ENCODE peak calls at places on chromosomes 2 and 18, in five cellular contexts. One of them, this sample, is unnamed.

GRCh38 chr2:16012029-16012596 is 71.8 kb downstream of the MYCN start:
- DNase-seq in sigmoid colon: no peak
- DNase-seq in right atrium auricular region: no peak
- DNase-seq in heart left ventricle: no peak
- DNase-seq in HCT116: no peak
- DNase-seq in this sample: no peak

GRCh38 chr18:36378194-36378593 is 80.7 kb downstream of the FHOD3 start:
- DNase-seq in right atrium auricular region: no peak
- DNase-seq in sigmoid colon: no peak
- DNase-seq in heart left ventricle: no peak
- DNase-seq in HCT116: no peak
- DNase-seq in this sample: no peak

GRCh38 chr2:16218651-16219050 is 278.3 kb downstream of the MYCN start:
- DNase-seq in sigmoid colon: no peak
- DNase-seq in heart left ventricle: no peak
- DNase-seq in right atrium auricular region: no peak
- DNase-seq in HCT116: peak; percentile 3
- DNase-seq in this sample: no peak

GRCh38 chr2:28160986-28161425 is 231.7 kb upstream of the FOSL2 start:
- DNase-seq in HCT116: no peak
- DNase-seq in right atrium auricular region: no peak
- DNase-seq in heart left ventricle: no peak
- DNase-seq in sigmoid colon: no peak
- DNase-seq in this sample: no peak

GRCh38 chr2:126085396-126085795 is 570.6 kb upstream of the GYPC start:
- DNase-seq in heart left ventricle: no peak
- DNase-seq in sigmoid colon: no peak
- DNase-seq in right atrium auricular region: no peak
- DNase-seq in HCT116: no peak
- DNase-seq in this sample: no peak

GRCh38 chr2:6535572-6535971 is 330.1 kb downstream of the CMPK2 start:
- DNase-seq in sigmoid colon: no peak
- DNase-seq in right atrium auricular region: no peak
- DNase-seq in HCT116: no peak
- DNase-seq in heart left ventricle: no peak
- DNase-seq in this sample: no peak

GRCh38 chr2:149329470-149330126 is 789 bp upstream of the LYPD6 start:
- DNase-seq in sigmoid colon: peak; percentile 66
- DNase-seq in heart left ventricle: peak; percentile 47
- DNase-seq in HCT116: peak; percentile 53
- DNase-seq in right atrium auricular region: peak; percentile 59
- DNase-seq in this sample: no peak

GRCh38 chr2:158914066-158914465 is 54.4 kb upstream of the TANC1 start:
- DNase-seq in HCT116: no peak
- DNase-seq in heart left ventricle: no peak
- DNase-seq in sigmoid colon: no peak
- DNase-seq in right atrium auricular region: no peak
- DNase-seq in this sample: no peak

GRCh38 chr2:55051026-55051866 is 995 bp upstream of the RTN4 start:
- DNase-seq in heart left ventricle: peak; percentile 62
- DNase-seq in sigmoid colon: peak; percentile 94
- DNase-seq in HCT116: peak; percentile 99
- DNase-seq in right atrium auricular region: peak; percentile 89
- DNase-seq in this sample: no peak

GRCh38 chr2:3421053-3421452 is 41.6 kb downstream of the TRAPPC12 start:
- DNase-seq in right atrium auricular region: no peak
- DNase-seq in HCT116: no peak
- DNase-seq in sigmoid colon: no peak
- DNase-seq in heart left ventricle: no peak
- DNase-seq in this sample: no peak

GRCh38 chr2:71614976-71615768 is 161.8 kb downstream of the DYSF start:
- DNase-seq in sigmoid colon: peak; percentile 96
- DNase-seq in heart left ventricle: peak; percentile 95
- DNase-seq in HCT116: no peak
- DNase-seq in right atrium auricular region: peak; percentile 92
- DNase-seq in this sample: no peak
- H3K27ac ChIP-seq in sigmoid colon: peak overlapping the region; percentile 66
- H3K27ac ChIP-seq in heart left ventricle: peak overlapping the region; percentile 96
- H3K27ac ChIP-seq in HCT116: no peak overlapping the region
- H3K27ac ChIP-seq in right atrium auricular region: peak overlapping the region; percentile 86
- H3K27ac ChIP-seq in this sample: peak overlapping the region; percentile 67

GRCh38 chr2:46779447-46779941 is 136.1 kb downstream of the MCFD2 start:
- DNase-seq in heart left ventricle: no peak
- DNase-seq in right atrium auricular region: no peak
- DNase-seq in HCT116: no peak
- DNase-seq in sigmoid colon: no peak
- DNase-seq in this sample: no peak

GRCh38 chr2:46781468-46782189 is 134.0 kb downstream of the MCFD2 start:
- DNase-seq in heart left ventricle: no peak
- DNase-seq in HCT116: no peak
- DNase-seq in sigmoid colon: no peak
- DNase-seq in right atrium auricular region: no peak
- DNase-seq in this sample: no peak

GRCh38 chr2:46778516-46778915 is 137.1 kb downstream of the MCFD2 start:
- DNase-seq in sigmoid colon: no peak
- DNase-seq in right atrium auricular region: no peak
- DNase-seq in heart left ventricle: peak; percentile 46
- DNase-seq in HCT116: no peak
- DNase-seq in this sample: no peak

GRCh38 chr2:46780411-46780800 is 135.2 kb downstream of the MCFD2 start:
- DNase-seq in HCT116: no peak
- DNase-seq in right atrium auricular region: no peak
- DNase-seq in sigmoid colon: peak; percentile 88
- DNase-seq in heart left ventricle: peak; percentile 73
- DNase-seq in this sample: no peak

DNA sequence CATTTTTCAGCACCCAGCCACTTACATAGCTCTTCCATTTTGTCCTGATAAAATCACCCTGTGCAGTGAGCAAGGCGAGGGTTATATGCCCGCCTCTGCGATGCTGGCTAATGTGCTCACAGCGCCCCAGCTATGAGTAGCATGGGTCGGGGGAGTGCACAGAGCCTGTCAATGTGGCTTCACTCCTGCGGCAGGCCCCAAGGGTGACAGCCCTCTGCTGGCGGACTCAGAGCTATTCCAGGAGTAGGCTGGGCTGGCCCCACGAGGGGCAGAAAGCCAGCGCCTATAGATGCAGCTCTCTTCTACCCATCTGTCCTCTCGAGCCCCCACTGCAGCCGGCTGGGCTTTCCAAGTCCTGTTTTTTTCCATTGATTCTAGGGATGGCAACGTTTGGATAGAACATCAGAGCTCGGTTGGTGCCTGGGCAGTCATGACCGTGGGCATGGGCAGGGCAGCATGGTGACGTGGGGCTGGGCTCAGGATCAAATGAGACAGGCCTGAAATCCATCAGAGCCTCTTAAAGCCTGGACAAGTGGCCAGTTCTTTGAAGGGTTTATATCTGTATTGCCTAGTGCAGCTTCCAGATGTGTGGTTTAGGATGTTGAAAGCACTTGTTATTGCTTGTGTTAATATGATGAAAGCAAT is 134.7 kb downstream of the MCFD2 start:
- DNase-seq in heart left ventricle: peak; percentile 73
- DNase-seq in right atrium auricular region: no peak
- DNase-seq in HCT116: no peak
- DNase-seq in sigmoid colon: peak; percentile 91
- DNase-seq in this sample: no peak
- H3K4me3 ChIP-seq in heart left ventricle: no peak overlapping the region
- H3K4me3 ChIP-seq in right atrium auricular region: no peak overlapping the region
- H3K4me3 ChIP-seq in HCT116: no peak overlapping the region
- H3K4me3 ChIP-seq in sigmoid colon: no peak overlapping the region
- H3K4me3 ChIP-seq in this sample: no peak overlapping the region

DNA sequence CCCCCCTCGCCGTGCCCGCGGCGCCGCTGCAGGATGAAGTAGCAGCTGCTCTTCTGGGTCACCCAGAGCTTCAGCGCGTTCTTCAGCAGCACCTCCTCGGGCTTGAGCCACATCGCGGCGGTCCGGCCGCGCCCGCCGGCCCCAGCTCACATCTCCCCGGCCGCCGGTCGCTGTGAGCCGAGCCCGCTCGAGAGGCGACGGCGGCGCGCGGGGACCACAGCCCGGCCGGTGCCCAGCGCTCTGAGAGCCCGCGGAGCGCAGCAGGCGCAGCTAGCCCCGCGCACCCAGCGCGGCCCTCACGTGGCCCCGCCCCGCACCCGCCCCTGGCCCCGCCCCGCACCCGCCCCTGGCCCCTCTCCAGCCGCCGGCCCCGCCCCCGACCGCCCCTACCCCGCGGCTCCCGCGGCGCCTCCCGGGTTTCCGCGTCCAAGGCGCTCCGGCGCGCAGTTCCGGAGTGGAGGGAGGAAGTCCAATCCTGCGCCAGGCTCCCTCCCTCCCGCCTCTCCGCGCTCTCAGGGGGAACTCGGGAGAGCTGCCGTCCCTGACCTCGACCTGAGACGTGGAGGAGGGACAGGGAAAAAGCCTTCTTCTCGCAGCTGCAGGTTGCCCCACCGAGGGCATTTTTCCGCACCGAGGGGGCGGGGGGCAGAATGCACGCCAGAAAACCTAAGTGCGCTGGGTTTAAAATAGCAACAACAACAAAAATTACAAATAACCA is at the start of gene TBC1D8:
- DNase-seq in heart left ventricle: peak; percentile 95
- DNase-seq in sigmoid colon: peak; percentile 95
- DNase-seq in right atrium auricular region: peak; percentile 91
- DNase-seq in HCT116: peak; percentile 49
- DNase-seq in this sample: peak; percentile 93
- H3K27ac ChIP-seq in heart left ventricle: peak within 1 kb of the TSS; percentile 97
- H3K27ac ChIP-seq in sigmoid colon: peak within 1 kb of the TSS; percentile 86
- H3K27ac ChIP-seq in right atrium auricular region: peak within 1 kb of the TSS; percentile 90
- H3K27ac ChIP-seq in HCT116: peak within 1 kb of the TSS; percentile 81
- H3K27ac ChIP-seq in this sample: peak within 1 kb of the TSS; percentile 81

DNA sequence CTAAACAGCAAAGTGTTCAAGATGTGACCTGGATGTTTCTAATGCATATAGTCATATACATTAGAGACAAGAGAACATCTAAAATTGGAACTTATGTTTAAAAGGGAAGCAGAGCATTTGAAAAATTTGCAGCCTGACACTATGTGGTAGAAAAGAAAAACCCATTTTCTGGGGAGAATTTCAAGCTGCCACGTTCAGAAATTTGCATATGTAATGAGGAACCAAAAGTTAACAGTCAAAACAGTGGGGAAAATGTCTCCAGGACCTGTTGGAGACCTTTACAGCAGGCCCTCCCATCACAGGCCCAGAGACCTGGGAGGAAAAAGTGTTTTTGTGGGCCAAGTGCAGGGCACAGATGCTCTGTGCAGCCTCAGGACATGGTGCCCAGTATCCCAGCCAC is 8.2 kb upstream of the TMEM18 start:
- DNase-seq in right atrium auricular region: no peak
- DNase-seq in sigmoid colon: no peak
- DNase-seq in heart left ventricle: no peak
- DNase-seq in HCT116: no peak
- DNase-seq in this sample: no peak
- H3K4me3 ChIP-seq in right atrium auricular region: no peak overlapping the region
- H3K4me3 ChIP-seq in sigmoid colon: no peak overlapping the region
- H3K4me3 ChIP-seq in heart left ventricle: no peak overlapping the region
- H3K4me3 ChIP-seq in HCT116: no peak overlapping the region
- H3K4me3 ChIP-seq in this sample: no peak overlapping the region

GRCh38 chr2:40279001-40279400 is 172.9 kb downstream of the SLC8A1 start:
- DNase-seq in sigmoid colon: no peak
- DNase-seq in right atrium auricular region: no peak
- DNase-seq in heart left ventricle: no peak
- DNase-seq in HCT116: no peak
- DNase-seq in this sample: no peak
- H3K27ac ChIP-seq in sigmoid colon: peak overlapping the region; percentile 84
- H3K27ac ChIP-seq in right atrium auricular region: peak overlapping the region; percentile 22
- H3K27ac ChIP-seq in heart left ventricle: peak overlapping the region; percentile 25
- H3K27ac ChIP-seq in HCT116: no peak overlapping the region
- H3K27ac ChIP-seq in this sample: no peak overlapping the region